ENCODE peak calls at places on chromosomes 6 and 20, in seven cellular contexts. One of them, this sample, is unnamed. For H3K4me1, the result is how much of the 10 kb centered on the place peaks cover.

GRCh38 chr6:97205936-97206335 is 77.1 kb downstream of the MMS22L start:
- DNase-seq in IMR-90: no peak
- DNase-seq in fibroblast of lung: no peak
- DNase-seq in A549: no peak
- DNase-seq in thyroid gland: no peak
- DNase-seq in GM23338: peak
- DNase-seq in Peyer's patch: no peak
- DNase-seq in this sample: no peak

GRCh38 chr20:35133735-35134134 is 13.4 kb downstream of the EDEM2 start:
- DNase-seq in IMR-90: no peak
- DNase-seq in thyroid gland: no peak
- DNase-seq in fibroblast of lung: no peak
- DNase-seq in A549: peak
- DNase-seq in GM23338: no peak
- DNase-seq in Peyer's patch: no peak
- DNase-seq in this sample: no peak

GRCh38 chr6:53718597-53719460 is 53.3 kb upstream of the KLHL31 start:
- DNase-seq in fibroblast of lung: peak
- DNase-seq in GM23338: peak
- DNase-seq in thyroid gland: peak
- DNase-seq in A549: peak
- DNase-seq in IMR-90: peak
- DNase-seq in Peyer's patch: peak
- DNase-seq in this sample: peak

GRCh38 chr6:2790588-2790987 is 25.4 kb downstream of the WRNIP1 start:
- DNase-seq in A549: peak
- DNase-seq in fibroblast of lung: peak
- DNase-seq in IMR-90: peak
- DNase-seq in GM23338: peak
- DNase-seq in thyroid gland: no peak
- DNase-seq in Peyer's patch: no peak
- DNase-seq in this sample: no peak

GRCh38 chr20:61730631-61731362 is 334.9 kb downstream of the TAF4 start:
- DNase-seq in GM23338: no peak
- DNase-seq in IMR-90: no peak
- DNase-seq in thyroid gland: no peak
- DNase-seq in Peyer's patch: no peak
- DNase-seq in fibroblast of lung: no peak
- DNase-seq in A549: no peak
- DNase-seq in this sample: no peak

GRCh38 chr20:20005381-20005780 is 11.8 kb upstream of the NAA20 start:
- DNase-seq in GM23338: no peak
- DNase-seq in fibroblast of lung: no peak
- DNase-seq in IMR-90: no peak
- DNase-seq in Peyer's patch: no peak
- DNase-seq in thyroid gland: peak
- DNase-seq in A549: no peak
- DNase-seq in this sample: no peak

GRCh38 chr6:166608819-166609218 is 18.2 kb downstream of the RPS6KA2 start:
- DNase-seq in IMR-90: peak
- DNase-seq in Peyer's patch: no peak
- DNase-seq in thyroid gland: no peak
- DNase-seq in GM23338: no peak
- DNase-seq in fibroblast of lung: no peak
- DNase-seq in A549: no peak
- DNase-seq in this sample: no peak

GRCh38 chr6:48311301-48311700 is 200.3 kb upstream of the PTCHD4 start:
- DNase-seq in Peyer's patch: no peak
- DNase-seq in IMR-90: no peak
- DNase-seq in fibroblast of lung: no peak
- DNase-seq in thyroid gland: no peak
- DNase-seq in A549: no peak
- DNase-seq in GM23338: no peak
- DNase-seq in this sample: no peak

GRCh38 chr6:167151648-167152047 is 6.1 kb downstream of the GPR31 start:
- DNase-seq in A549: no peak
- DNase-seq in GM23338: no peak
- DNase-seq in IMR-90: no peak
- DNase-seq in fibroblast of lung: no peak
- DNase-seq in Peyer's patch: no peak
- DNase-seq in thyroid gland: no peak
- DNase-seq in this sample: no peak

GRCh38 chr6:27238010-27238983 is 9.2 kb upstream of the PRSS16 start:
- DNase-seq in thyroid gland: no peak
- DNase-seq in GM23338: peak
- DNase-seq in A549: peak
- DNase-seq in Peyer's patch: no peak
- DNase-seq in fibroblast of lung: no peak
- DNase-seq in IMR-90: no peak
- DNase-seq in this sample: no peak

GRCh38 chr6:84728602-84729001 is 35.8 kb downstream of the TBX18 start:
- DNase-seq in IMR-90: peak
- DNase-seq in Peyer's patch: no peak
- DNase-seq in fibroblast of lung: no peak
- DNase-seq in A549: peak
- DNase-seq in GM23338: peak
- DNase-seq in thyroid gland: no peak
- DNase-seq in this sample: no peak

GRCh38 chr6:74100719-74101287 is 404.8 kb downstream of the CD109 start:
- DNase-seq in Peyer's patch: no peak
- DNase-seq in GM23338: no peak
- DNase-seq in thyroid gland: no peak
- DNase-seq in fibroblast of lung: no peak
- DNase-seq in IMR-90: peak
- DNase-seq in A549: no peak
- DNase-seq in this sample: no peak

GRCh38 chr20:59120919-59121318 is 42.7 kb upstream of the ZNF831 start:
- DNase-seq in A549: no peak
- DNase-seq in thyroid gland: no peak
- DNase-seq in GM23338: no peak
- DNase-seq in fibroblast of lung: no peak
- DNase-seq in Peyer's patch: peak
- DNase-seq in IMR-90: no peak
- DNase-seq in this sample: no peak

GRCh38 chr20:34222208-34222607 is 19.0 kb upstream of the ASIP start:
- DNase-seq in A549: no peak
- DNase-seq in IMR-90: peak
- DNase-seq in fibroblast of lung: peak
- DNase-seq in GM23338: no peak
- DNase-seq in thyroid gland: no peak
- DNase-seq in Peyer's patch: no peak
- DNase-seq in this sample: no peak

GRCh38 chr6:41581381-41581991 is 35.3 kb downstream of the FOXP4 start:
- DNase-seq in IMR-90: peak
- DNase-seq in Peyer's patch: no peak
- DNase-seq in thyroid gland: peak
- DNase-seq in A549: peak
- DNase-seq in fibroblast of lung: peak
- DNase-seq in GM23338: no peak
- DNase-seq in this sample: no peak

GRCh38 chr6:3421763-3422456 is 34.9 kb downstream of the SLC22A23 start:
- DNase-seq in fibroblast of lung: peak
- DNase-seq in Peyer's patch: no peak
- DNase-seq in thyroid gland: no peak
- DNase-seq in IMR-90: peak
- DNase-seq in A549: peak
- DNase-seq in GM23338: no peak
- DNase-seq in this sample: no peak

GRCh38 chr6:84575264-84575663 is 189.1 kb downstream of the TBX18 start:
- DNase-seq in thyroid gland: no peak
- DNase-seq in A549: no peak
- DNase-seq in GM23338: no peak
- DNase-seq in Peyer's patch: no peak
- DNase-seq in IMR-90: no peak
- DNase-seq in fibroblast of lung: peak
- DNase-seq in this sample: no peak

GRCh38 chr6:16756660-16757270 is 4.5 kb downstream of the ATXN1 start:
- DNase-seq in Peyer's patch: no peak
- DNase-seq in IMR-90: no peak
- DNase-seq in fibroblast of lung: no peak
- DNase-seq in A549: no peak
- DNase-seq in thyroid gland: no peak
- DNase-seq in GM23338: no peak
- DNase-seq in this sample: no peak
- H3K4me1 ChIP-seq in Peyer's patch: under half
- H3K4me1 ChIP-seq in IMR-90: under half
- H3K4me1 ChIP-seq in fibroblast of lung: under half
- H3K4me1 ChIP-seq in A549: half or more
- H3K4me1 ChIP-seq in thyroid gland: under half
- H3K4me1 ChIP-seq in GM23338: under half
- H3K4me1 ChIP-seq in this sample: under half

GRCh38 chr20:31842471-31843157 is 2.8 kb downstream of the FOXS1 start:
- DNase-seq in Peyer's patch: no peak
- DNase-seq in GM23338: peak
- DNase-seq in fibroblast of lung: peak
- DNase-seq in thyroid gland: no peak
- DNase-seq in A549: peak
- DNase-seq in IMR-90: peak
- DNase-seq in this sample: no peak

GRCh38 chr20:31840906-31841816 is 4.2 kb downstream of the FOXS1 start:
- DNase-seq in fibroblast of lung: no peak
- DNase-seq in IMR-90: no peak
- DNase-seq in thyroid gland: no peak
- DNase-seq in GM23338: no peak
- DNase-seq in Peyer's patch: no peak
- DNase-seq in A549: no peak
- DNase-seq in this sample: no peak

GRCh38 chr20:31843881-31844280 is 1.5 kb downstream of the FOXS1 start:
- DNase-seq in A549: no peak
- DNase-seq in IMR-90: no peak
- DNase-seq in Peyer's patch: no peak
- DNase-seq in GM23338: no peak
- DNase-seq in thyroid gland: no peak
- DNase-seq in fibroblast of lung: no peak
- DNase-seq in this sample: no peak

GRCh38 chr20:31843288-31843687 is 2.1 kb downstream of the FOXS1 start:
- DNase-seq in GM23338: no peak
- DNase-seq in A549: no peak
- DNase-seq in thyroid gland: no peak
- DNase-seq in Peyer's patch: no peak
- DNase-seq in fibroblast of lung: no peak
- DNase-seq in IMR-90: no peak
- DNase-seq in this sample: no peak

GRCh38 chr20:31841928-31842327 is 3.5 kb downstream of the FOXS1 start:
- DNase-seq in A549: peak
- DNase-seq in IMR-90: peak
- DNase-seq in thyroid gland: no peak
- DNase-seq in fibroblast of lung: peak
- DNase-seq in Peyer's patch: no peak
- DNase-seq in GM23338: no peak
- DNase-seq in this sample: no peak
- H3K4me3 ChIP-seq in A549: no peak
- H3K4me3 ChIP-seq in IMR-90: no peak
- H3K4me3 ChIP-seq in thyroid gland: no peak
- H3K4me3 ChIP-seq in fibroblast of lung: no peak
- H3K4me3 ChIP-seq in Peyer's patch: no peak
- H3K4me3 ChIP-seq in GM23338: no peak
- H3K4me3 ChIP-seq in this sample: no peak

DNA sequence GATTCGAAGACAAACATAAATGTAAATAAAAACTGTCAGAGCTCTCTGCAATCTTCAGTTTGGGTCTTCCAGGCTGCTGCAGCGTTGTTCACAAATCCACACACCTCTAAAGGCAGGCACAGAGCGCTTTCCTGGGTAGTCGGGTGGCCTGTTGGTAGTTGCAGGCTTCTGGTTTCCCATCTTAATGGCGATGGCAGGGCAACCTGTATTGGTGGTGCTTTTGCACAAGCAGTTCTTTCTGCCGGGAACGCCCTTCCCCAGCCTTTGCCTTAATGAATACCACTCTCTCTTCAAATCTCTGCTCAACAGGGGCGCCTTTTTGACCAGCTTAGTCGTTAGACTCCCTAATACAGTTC is 723 bp upstream of the IFT52 start:
- DNase-seq in fibroblast of lung: no peak
- DNase-seq in A549: no peak
- DNase-seq in Peyer's patch: no peak
- DNase-seq in IMR-90: no peak
- DNase-seq in thyroid gland: no peak
- DNase-seq in GM23338: peak
- DNase-seq in this sample: no peak
- H3K4me1 ChIP-seq in fibroblast of lung: under half
- H3K4me1 ChIP-seq in A549: under half
- H3K4me1 ChIP-seq in Peyer's patch: under half
- H3K4me1 ChIP-seq in IMR-90: under half
- H3K4me1 ChIP-seq in thyroid gland: under half
- H3K4me1 ChIP-seq in GM23338: under half
- H3K4me1 ChIP-seq in this sample: under half

GRCh38 chr6:163419413-163420314 is 5.1 kb downstream of the QKI start:
- DNase-seq in fibroblast of lung: peak
- DNase-seq in IMR-90: peak
- DNase-seq in thyroid gland: no peak
- DNase-seq in GM23338: no peak
- DNase-seq in Peyer's patch: no peak
- DNase-seq in A549: no peak
- DNase-seq in this sample: no peak

GRCh38 chr6:163417595-163417994 is 3.1 kb downstream of the QKI start:
- DNase-seq in Peyer's patch: no peak
- DNase-seq in A549: no peak
- DNase-seq in GM23338: no peak
- DNase-seq in IMR-90: no peak
- DNase-seq in thyroid gland: no peak
- DNase-seq in fibroblast of lung: no peak
- DNase-seq in this sample: no peak

GRCh38 chr6:163416640-163417253 is 2.2 kb downstream of the QKI start:
- DNase-seq in A549: peak
- DNase-seq in thyroid gland: peak
- DNase-seq in Peyer's patch: peak
- DNase-seq in GM23338: peak
- DNase-seq in IMR-90: peak
- DNase-seq in fibroblast of lung: peak
- DNase-seq in this sample: peak

GRCh38 chr6:163420315-163420667 is 5.8 kb downstream of the QKI start:
- DNase-seq in IMR-90: no peak
- DNase-seq in Peyer's patch: no peak
- DNase-seq in fibroblast of lung: peak
- DNase-seq in thyroid gland: no peak
- DNase-seq in A549: no peak
- DNase-seq in GM23338: no peak
- DNase-seq in this sample: no peak

DNA sequence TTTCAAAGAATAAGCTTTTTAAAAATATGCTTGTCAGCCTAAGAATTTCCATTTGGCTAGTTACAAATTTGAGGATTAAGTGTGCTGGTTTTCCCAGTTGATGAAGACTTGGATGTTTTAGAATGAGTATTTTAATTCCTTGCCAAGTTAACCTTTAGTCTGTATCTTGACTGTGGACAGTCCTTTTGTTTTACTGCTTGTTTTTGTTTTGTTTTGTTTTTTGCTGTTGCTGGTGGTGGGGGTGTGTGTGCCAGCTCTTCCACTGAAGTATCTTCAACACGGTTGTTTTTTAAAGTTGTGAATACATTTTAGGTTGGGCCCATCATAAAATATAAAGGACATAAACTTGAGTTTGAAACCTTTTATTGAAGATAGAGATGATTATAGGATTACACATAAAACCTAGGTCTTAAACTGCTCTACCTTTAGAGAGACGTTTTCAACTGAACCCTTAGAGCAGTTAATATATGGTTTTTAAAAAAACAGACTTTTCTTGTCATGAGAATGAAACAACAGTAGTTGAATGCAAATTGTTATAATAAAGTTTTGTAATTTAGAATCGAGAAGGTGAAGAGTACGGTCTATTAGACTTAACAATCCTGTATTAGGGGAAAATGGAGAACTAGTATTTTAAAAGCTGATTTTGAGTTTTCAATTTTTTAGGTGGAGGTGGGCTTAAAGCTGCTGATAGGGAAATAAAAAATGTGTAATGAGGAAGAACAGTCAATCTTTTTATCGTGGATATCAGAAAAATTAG is 3.9 kb downstream of the QKI start:
- DNase-seq in Peyer's patch: no peak
- DNase-seq in A549: no peak
- DNase-seq in GM23338: no peak
- DNase-seq in IMR-90: no peak
- DNase-seq in thyroid gland: no peak
- DNase-seq in fibroblast of lung: no peak
- DNase-seq in this sample: no peak
- H3K4me3 ChIP-seq in Peyer's patch: peak
- H3K4me3 ChIP-seq in A549: peak
- H3K4me3 ChIP-seq in GM23338: no peak
- H3K4me3 ChIP-seq in IMR-90: peak
- H3K4me3 ChIP-seq in thyroid gland: no peak
- H3K4me3 ChIP-seq in fibroblast of lung: peak
- H3K4me3 ChIP-seq in this sample: no peak